ENCODE peak calls at places on chromosomes 16 and 17, in nine cellular contexts. J, I, H, U, T, X, V, S and D are unnamed samples.

GRCh38 chr17:32870969-32871368 is 6.0 kb downstream of the MYO1D start:
- DNase-seq in J (no peak), I (no peak), H (peak), U (no peak), T (peak), X (no peak), V (no peak), S (no peak), D (no peak)

GRCh38 chr17:78401246-78401645 is 22.8 kb downstream of the PGS1 start:
- DNase-seq in J (no peak), I (no peak), H (no peak), U (no peak), T (no peak), X (no peak), V (peak), S (no peak), D (peak)

GRCh38 chr17:40555296-40556190 is 9.7 kb downstream of the CCR7 start:
- DNase-seq in J (peak), I (no peak), H (peak), U (no peak), T (no peak), X (no peak), V (no peak), S (peak), D (no peak)

GRCh38 chr16:84254080-84254479 is 14.3 kb upstream of the KCNG4 start:
- DNase-seq in J (no peak), I (no peak), H (no peak), U (no peak), T (no peak), X (no peak), V (no peak), S (no peak), D (no peak)

GRCh38 chr17:76515291-76515949 is 14.2 kb upstream of the RHBDF2 start:
- DNase-seq in J (peak), I (no peak), H (peak), U (no peak), T (peak), X (no peak), V (peak), S (peak), D (peak)

GRCh38 chr16:11104168-11105037 is 151.6 kb downstream of the SOCS1 start:
- DNase-seq in J (no peak), I (no peak), H (no peak), U (no peak), T (no peak), X (no peak), V (no peak), S (no peak), D (no peak)

GRCh38 chr16:27355610-27356009 is 41.8 kb downstream of the IL4R start:
- DNase-seq in J (no peak), I (peak), H (peak), U (peak), T (peak), X (peak), V (peak), S (no peak), D (no peak)

GRCh38 chr17:74758846-74759163 is 10.4 kb downstream of the NHERF1 start:
- DNase-seq in J (no peak), I (no peak), H (no peak), U (peak), T (no peak), X (no peak), V (no peak), S (no peak), D (peak)

GRCh38 chr16:88941051-88941932 is 35.7 kb downstream of the CBFA2T3 start:
- DNase-seq in J (no peak), I (peak), H (no peak), U (no peak), T (peak), X (no peak), V (no peak), S (no peak), D (no peak)

GRCh38 chr16:52545157-52545543 is 1.8 kb downstream of the TOX3 start:
- DNase-seq in J (no peak), I (no peak), H (no peak), U (no peak), T (no peak), X (no peak), V (no peak), S (no peak), D (peak)
- H3K4me3 ChIP-seq in J (no peak), I (peak), H (no peak), U (no peak), T (peak), X (peak), V (no peak), S (no peak), D (no peak)

DNA sequence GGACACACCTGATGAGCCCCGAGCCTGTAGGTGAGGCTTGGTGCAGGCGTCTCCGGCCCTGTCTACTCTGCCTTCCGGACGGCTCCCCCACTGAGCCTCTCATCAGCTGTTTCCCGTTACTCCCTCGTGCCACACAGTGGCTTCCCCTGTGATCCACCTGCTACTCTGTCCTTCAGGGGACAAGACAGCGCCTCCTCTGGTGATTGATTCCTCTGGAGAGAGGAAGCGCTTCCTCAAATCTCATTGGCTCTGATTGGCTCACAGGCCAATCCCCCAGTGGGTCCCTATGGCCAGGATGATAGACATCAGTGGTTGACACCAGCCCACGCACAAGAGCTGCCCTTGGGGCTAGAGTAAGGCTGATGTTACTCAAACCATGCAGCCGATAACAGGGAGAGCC is 24.0 kb downstream of the RNF213 start:
- DNase-seq in J (no peak), I (no peak), H (no peak), U (peak), T (no peak), X (peak), V (no peak), S (no peak), D (no peak)
- TF ChIP-seq CTCF in J (no peak), I (no peak), H (no peak), U (peak), T (no peak), X (no peak), V (no peak), S (no peak), D (no peak)

DNA sequence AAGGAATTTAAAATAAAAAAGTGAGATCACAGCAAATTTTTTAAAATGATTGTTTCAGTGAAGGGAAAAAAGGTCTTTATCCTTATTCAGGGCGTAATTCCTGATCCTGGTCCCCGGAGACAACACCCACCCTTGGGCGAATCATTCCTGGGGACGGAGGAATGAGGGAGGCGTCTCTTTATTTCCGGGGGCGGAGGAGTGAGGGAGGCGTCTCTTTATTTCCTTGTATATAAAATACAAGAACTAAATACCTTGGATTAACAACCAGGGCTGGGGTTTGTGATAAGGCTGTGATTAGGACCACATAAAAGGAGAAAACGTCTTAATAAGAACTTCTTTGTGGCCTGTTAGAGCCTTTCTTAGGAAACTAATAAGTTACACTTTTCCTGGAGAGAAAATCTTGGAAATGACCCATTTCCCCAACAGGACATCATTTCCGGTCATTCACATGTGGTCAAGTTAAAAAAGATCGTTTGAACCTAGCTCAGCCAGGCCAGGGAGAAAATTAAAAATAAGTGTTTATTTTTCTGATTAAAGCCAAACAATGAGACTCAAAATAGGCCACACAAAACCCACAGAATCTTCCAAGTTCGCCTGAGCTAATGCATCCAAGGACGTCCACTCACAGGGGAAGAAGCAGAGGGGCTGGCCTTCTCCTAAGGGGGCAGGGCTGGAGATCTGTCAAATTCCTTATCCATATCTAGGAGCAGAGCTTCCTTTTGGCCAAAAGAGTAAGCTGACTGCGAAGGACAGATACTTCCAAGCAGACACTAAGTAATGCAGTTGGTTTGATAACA is 98.1 kb downstream of the MRM3 start:
- DNase-seq in J (peak), I (no peak), H (peak), U (no peak), T (peak), X (no peak), V (peak), S (no peak), D (peak)
- H3K4me3 ChIP-seq in J (no peak), I (no peak), H (no peak), U (no peak), T (no peak), X (no peak), V (no peak), S (no peak), D (no peak)

DNA sequence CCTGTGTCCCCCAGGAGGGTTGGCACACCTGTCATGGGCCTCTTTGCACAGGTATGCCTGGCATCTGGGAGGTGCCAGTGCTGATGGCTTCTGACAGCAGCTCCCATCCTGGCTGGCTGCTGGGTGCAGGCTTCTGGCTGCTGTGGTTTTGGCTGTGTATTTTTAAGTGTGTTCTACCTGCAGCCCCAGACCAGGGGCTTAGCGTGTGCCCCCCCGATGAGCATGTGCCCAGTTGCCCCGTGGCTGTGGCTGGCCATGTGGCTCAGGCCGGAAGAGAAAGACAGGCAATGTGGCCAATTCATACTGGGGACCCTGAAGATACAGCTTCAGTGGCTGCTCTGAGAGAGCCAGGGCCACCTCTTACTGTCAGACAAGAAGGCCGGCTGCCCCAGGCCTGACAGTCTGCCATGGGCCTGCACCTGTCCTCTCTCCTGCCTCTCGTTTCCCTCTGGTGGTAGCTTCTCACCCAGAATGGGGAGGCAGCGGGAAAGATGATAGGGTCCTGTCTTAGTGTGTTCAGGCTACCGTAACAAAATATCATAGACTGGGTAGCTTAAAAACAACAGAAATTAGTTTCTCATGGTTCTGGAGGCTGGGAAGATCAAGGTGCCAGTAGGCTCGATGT is 37.6 kb upstream of the LGALS9 start:
- DNase-seq in J (no peak), I (peak), H (no peak), U (no peak), T (no peak), X (no peak), V (no peak), S (no peak), D (no peak)
- TF ChIP-seq CTCF in J (no peak), I (no peak), H (no peak), U (no peak), T (no peak), X (no peak), V (no peak), S (no peak), D (peak)

GRCh38 chr16:3044708-3045107 is 1.7 kb upstream of the MMP25 start:
- DNase-seq in J (no peak), I (no peak), H (no peak), U (no peak), T (no peak), X (no peak), V (no peak), S (no peak), D (no peak)

GRCh38 chr16:3042376-3042775 is 4.0 kb upstream of the MMP25 start:
- DNase-seq in J (no peak), I (no peak), H (no peak), U (no peak), T (no peak), X (no peak), V (no peak), S (no peak), D (no peak)

GRCh38 chr16:3047387-3047720 is 993 bp downstream of the MMP25 start:
- DNase-seq in J (no peak), I (no peak), H (no peak), U (no peak), T (no peak), X (no peak), V (no peak), S (no peak), D (no peak)

GRCh38 chr16:3046506-3047386 is at the start of gene MMP25:
- DNase-seq in J (no peak), I (no peak), H (no peak), U (no peak), T (no peak), X (no peak), V (no peak), S (no peak), D (no peak)

GRCh38 chr16:3045758-3046505 is 429 bp upstream of the MMP25 start:
- DNase-seq in J (no peak), I (no peak), H (no peak), U (no peak), T (no peak), X (no peak), V (no peak), S (no peak), D (no peak)
- H3K4me3 ChIP-seq in J (peak), I (peak), H (peak), U (peak), T (peak), X (peak), V (peak), S (peak), D (peak)

DNA sequence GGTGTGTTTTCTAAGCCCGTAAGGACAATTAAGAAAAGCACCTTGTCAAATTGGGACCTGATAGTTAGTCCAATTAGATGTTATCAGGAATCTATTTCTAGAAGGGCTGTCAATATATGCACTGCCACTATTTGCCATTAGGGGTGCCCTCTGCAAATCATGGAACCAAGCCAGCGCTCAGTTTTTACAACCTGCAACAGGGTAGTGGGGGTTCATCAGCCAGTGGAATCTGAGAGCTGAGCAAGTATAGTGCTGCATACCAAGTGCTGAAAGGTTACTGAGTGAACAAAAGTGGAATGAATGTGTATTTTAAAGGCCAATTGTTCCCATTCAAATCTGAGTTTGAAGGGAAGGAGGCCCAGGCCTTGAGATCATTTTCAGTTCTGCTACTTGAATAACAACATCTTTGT is 10.4 kb downstream of the PRR11 start:
- DNase-seq in J (no peak), I (peak), H (peak), U (peak), T (peak), X (peak), V (peak), S (no peak), D (peak)
- TF ChIP-seq CTCF in J (no peak), I (peak), H (peak), U (peak), T (peak), X (peak), V (peak), S (peak), D (peak)

GRCh38 chr17:30236297-30236624 is 764 bp upstream of the SLC6A4 start:
- DNase-seq in J (no peak), I (no peak), H (no peak), U (no peak), T (no peak), X (no peak), V (no peak), S (no peak), D (no peak)
- H3K4me3 ChIP-seq in J (peak), I (peak), H (peak), U (peak), T (no peak), X (peak), V (no peak), S (no peak), D (no peak)

DNA sequence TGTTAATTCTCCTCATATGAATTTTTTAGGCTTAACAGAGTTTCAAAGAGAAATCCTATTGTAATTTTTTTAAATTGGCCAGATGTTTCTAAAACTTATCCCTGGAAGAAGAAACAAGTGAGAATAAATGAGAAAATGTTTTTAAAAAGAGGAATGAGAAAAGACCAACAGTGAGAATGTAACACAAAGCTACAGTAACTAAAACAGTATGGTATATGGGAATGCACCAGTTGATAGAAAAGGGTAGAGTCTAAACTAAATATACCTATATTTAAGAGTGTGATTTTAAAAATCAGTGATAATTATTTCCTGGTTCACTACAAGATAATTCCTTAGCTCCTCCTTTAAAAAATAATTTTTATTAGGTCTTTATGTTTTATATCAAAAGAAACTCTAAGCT is 127.9 kb downstream of the CCDC182 start:
- DNase-seq in J (no peak), I (no peak), H (no peak), U (no peak), T (no peak), X (no peak), V (no peak), S (no peak), D (no peak)
- TF ChIP-seq CTCF in J (no peak), I (no peak), H (no peak), U (no peak), T (no peak), X (no peak), V (no peak), S (no peak), D (no peak)